ENCODE peak calls at places on chromosomes 12 and 14, in five cellular contexts. H, T, A, M and E are unnamed samples.

GRCh38 chr14:67577909-67578749 is 21.9 kb downstream of the PIGH start:
- DNase-seq in H (no peak), T (no peak), A (no peak), M (no peak), E (no peak)

GRCh38 chr14:34713122-34713680 is 1.2 kb downstream of the CFL2 start:
- DNase-seq in H (no peak), T (no peak), A (peak; percentile 31), M (no peak), E (no peak)

GRCh38 chr14:65783101-65783500 is 370.6 kb downstream of the FUT8 start:
- DNase-seq in H (no peak), T (no peak), A (no peak), M (no peak), E (no peak)

GRCh38 chr14:68384335-68384734 is 408.5 kb downstream of the ZFP36L1 start:
- DNase-seq in H (no peak), T (no peak), A (no peak), M (peak; percentile 55), E (no peak)

GRCh38 chr12:65756956-65757511 is 67.2 kb upstream of the HMGA2 start:
- DNase-seq in H (no peak), T (no peak), A (no peak), M (no peak), E (peak; percentile 31)

GRCh38 chr12:83945871-83946270 is 966.7 kb downstream of the SLC6A15 start:
- DNase-seq in H (no peak), T (no peak), A (no peak), M (no peak), E (no peak)

GRCh38 chr14:51562816-51563215 is 88.9 kb upstream of the FRMD6 start:
- DNase-seq in H (no peak), T (no peak), A (no peak), M (no peak), E (no peak)

GRCh38 chr14:74488788-74489397 is 4.2 kb downstream of the NPC2 start:
- DNase-seq in H (no peak), T (no peak), A (no peak), M (no peak), E (no peak)

GRCh38 chr14:61322011-61322798 is 826 bp downstream of the PRKCH start:
- DNase-seq in H (peak; percentile 78), T (peak; percentile 72), A (no peak), M (peak; percentile 83), E (no peak)

GRCh38 chr12:47244730-47245285 is 165.0 kb upstream of the AMIGO2 start:
- DNase-seq in H (no peak), T (no peak), A (no peak), M (no peak), E (no peak)

DNA sequence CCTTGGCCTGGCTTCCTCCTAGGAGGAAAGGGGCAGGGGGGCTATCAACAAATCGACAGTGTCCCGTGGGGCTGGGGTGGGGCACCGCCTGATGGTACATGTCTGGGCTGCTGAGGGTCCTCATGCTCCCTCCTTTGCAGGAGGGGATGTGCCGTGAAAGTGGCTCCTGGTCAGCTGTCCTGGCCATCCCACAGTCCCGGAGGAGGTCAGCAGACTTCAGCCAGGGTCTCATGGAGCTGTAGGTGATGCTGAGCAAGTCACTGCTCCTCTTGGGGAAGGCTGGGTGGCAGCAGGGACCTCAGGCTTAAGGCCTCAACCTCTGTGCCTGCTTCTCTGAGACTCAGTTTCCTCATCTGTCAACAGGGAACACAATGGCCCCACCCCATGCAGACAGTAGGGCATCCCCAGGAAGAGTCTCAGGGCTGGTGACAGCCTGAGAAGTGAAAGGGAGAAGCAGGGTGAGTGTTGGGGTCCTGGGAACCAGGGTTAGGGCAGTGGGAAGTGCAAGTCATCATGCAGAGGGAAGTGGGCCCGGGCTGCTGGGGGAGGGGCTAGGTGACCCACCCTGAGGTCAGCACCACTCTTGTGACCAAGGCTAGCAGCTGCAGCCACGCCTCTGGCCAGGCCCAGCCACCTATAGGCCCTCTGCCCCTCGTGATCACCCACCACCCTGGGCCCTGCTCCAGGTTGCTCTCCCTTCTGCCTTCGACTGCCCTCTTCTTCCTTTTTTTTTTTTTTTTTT is 4.4 kb upstream of the TNFAIP2 start:
- DNase-seq in H (no peak), T (peak; percentile 47), A (peak; percentile 60), M (no peak), E (no peak)
- H3K27ac ChIP-seq in H (peak overlapping the region; percentile 35), T (peak overlapping the region; percentile 53), A (peak overlapping the region; percentile 75), M (no peak overlapping the region), E (no peak overlapping the region)

GRCh38 chr12:113469224-113469652 is 2.4 kb downstream of the LHX5 start:
- DNase-seq in H (no peak), T (no peak), A (no peak), M (no peak), E (no peak)

GRCh38 chr12:113468365-113469223 is 3.1 kb downstream of the LHX5 start:
- DNase-seq in H (no peak), T (no peak), A (peak; percentile 40), M (no peak), E (no peak)

GRCh38 chr12:113467154-113467513 is 4.5 kb downstream of the LHX5 start:
- DNase-seq in H (no peak), T (no peak), A (peak; percentile 55), M (no peak), E (no peak)

GRCh38 chr12:113466770-113467153 is 4.9 kb downstream of the LHX5 start:
- DNase-seq in H (no peak), T (no peak), A (no peak), M (no peak), E (no peak)

GRCh38 chr12:113467514-113468364 is 3.9 kb downstream of the LHX5 start:
- DNase-seq in H (no peak), T (no peak), A (peak; percentile 51), M (no peak), E (no peak)
- H3K4me3 ChIP-seq in H (peak overlapping the region; percentile 45), T (peak overlapping the region; percentile 29), A (peak overlapping the region; percentile 36), M (no peak overlapping the region), E (no peak overlapping the region)

GRCh38 chr14:94641632-94641955 is 29.4 kb downstream of the SERPINA3 start:
- DNase-seq in H (no peak), T (no peak), A (no peak), M (no peak), E (no peak)
- H3K27me3 ChIP-seq in H (no peaks in the 10 kb centered on the region), T (no peaks in the 10 kb centered on the region), A (no peaks in the 10 kb centered on the region), M (no peaks in the 10 kb centered on the region), E (no peaks in the 10 kb centered on the region)

GRCh38 chr12:129615001-129615400 is 288.8 kb downstream of the TMEM132D start:
- DNase-seq in H (no peak), T (no peak), A (no peak), M (no peak), E (no peak)
- H3K27ac ChIP-seq in H (no peak overlapping the region), T (no peak overlapping the region), A (no peak overlapping the region), M (no peak overlapping the region), E (peak overlapping the region; percentile 83)

GRCh38 chr12:52517005-52517835 is 3.0 kb downstream of the KRT5 start:
- DNase-seq in H (no peak), T (peak; percentile 5), A (no peak), M (no peak), E (no peak)

GRCh38 chr12:52515927-52516831 is 4.0 kb downstream of the KRT5 start:
- DNase-seq in H (no peak), T (peak; percentile 10), A (no peak), M (no peak), E (no peak)

GRCh38 chr12:52519826-52520662 is at the start of gene KRT5:
- DNase-seq in H (peak; percentile 20), T (peak; percentile 11), A (no peak), M (no peak), E (no peak)

GRCh38 chr12:52518574-52519469 is 1.4 kb downstream of the KRT5 start:
- DNase-seq in H (no peak), T (peak; percentile 1), A (no peak), M (no peak), E (no peak)

GRCh38 chr12:52517888-52518287 is 2.3 kb downstream of the KRT5 start:
- DNase-seq in H (no peak), T (peak; percentile 6), A (no peak), M (no peak), E (no peak)
- H3K4me3 ChIP-seq in H (no peak overlapping the region), T (no peak overlapping the region), A (no peak overlapping the region), M (no peak overlapping the region), E (no peak overlapping the region)

GRCh38 chr12:44748950-44749468 is 127.1 kb downstream of the NELL2 start:
- DNase-seq in H (no peak), T (no peak), A (no peak), M (no peak), E (no peak)

GRCh38 chr12:44749566-44749965 is 126.5 kb downstream of the NELL2 start:
- DNase-seq in H (no peak), T (no peak), A (no peak), M (no peak), E (no peak)

GRCh38 chr12:44750468-44750867 is 125.6 kb downstream of the NELL2 start:
- DNase-seq in H (peak; percentile 11), T (no peak), A (no peak), M (peak; percentile 29), E (no peak)
- H3K27me3 ChIP-seq in H (no peaks in the 10 kb centered on the region), T (no peaks in the 10 kb centered on the region), A (no peaks in the 10 kb centered on the region), M (no peaks in the 10 kb centered on the region), E (peaks cover 3% of the 10 kb centered on the region)

DNA sequence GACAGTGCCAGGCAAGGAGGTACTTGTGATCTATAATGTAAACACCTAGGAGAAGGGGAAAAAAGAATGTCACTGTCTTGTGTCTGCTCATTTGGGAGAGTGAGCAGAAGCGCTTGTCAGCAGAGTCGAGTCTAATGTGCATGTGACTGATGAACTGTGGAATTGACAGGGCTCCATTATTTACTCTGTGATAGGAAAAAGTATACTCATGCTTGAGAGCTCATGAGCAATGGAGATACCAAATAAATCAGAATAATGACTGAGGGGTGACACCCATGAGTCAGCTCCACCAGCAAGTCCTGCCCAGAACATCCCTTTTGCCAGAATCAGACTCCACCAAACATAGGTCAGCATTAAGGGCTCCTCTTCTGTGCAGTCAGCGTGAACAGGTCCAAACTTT is 29.3 kb upstream of the WSCD2 start:
- DNase-seq in H (no peak), T (no peak), A (no peak), M (no peak), E (no peak)
- H3K27ac ChIP-seq in H (no peak overlapping the region), T (no peak overlapping the region), A (no peak overlapping the region), M (no peak overlapping the region), E (no peak overlapping the region)

GRCh38 chr12:67826946-67827719 is 162.1 kb upstream of the IFNG-AS1 start:
- DNase-seq in H (no peak), T (peak; percentile 28), A (no peak), M (no peak), E (no peak)

GRCh38 chr12:67826148-67826547 is 163.1 kb upstream of the IFNG-AS1 start:
- DNase-seq in H (no peak), T (no peak), A (no peak), M (no peak), E (no peak)

GRCh38 chr12:67829873-67830272 is 159.4 kb upstream of the IFNG-AS1 start:
- DNase-seq in H (no peak), T (no peak), A (no peak), M (no peak), E (no peak)

GRCh38 chr12:67832155-67832554 is 157.1 kb upstream of the IFNG-AS1 start:
- DNase-seq in H (no peak), T (no peak), A (no peak), M (no peak), E (no peak)

DNA sequence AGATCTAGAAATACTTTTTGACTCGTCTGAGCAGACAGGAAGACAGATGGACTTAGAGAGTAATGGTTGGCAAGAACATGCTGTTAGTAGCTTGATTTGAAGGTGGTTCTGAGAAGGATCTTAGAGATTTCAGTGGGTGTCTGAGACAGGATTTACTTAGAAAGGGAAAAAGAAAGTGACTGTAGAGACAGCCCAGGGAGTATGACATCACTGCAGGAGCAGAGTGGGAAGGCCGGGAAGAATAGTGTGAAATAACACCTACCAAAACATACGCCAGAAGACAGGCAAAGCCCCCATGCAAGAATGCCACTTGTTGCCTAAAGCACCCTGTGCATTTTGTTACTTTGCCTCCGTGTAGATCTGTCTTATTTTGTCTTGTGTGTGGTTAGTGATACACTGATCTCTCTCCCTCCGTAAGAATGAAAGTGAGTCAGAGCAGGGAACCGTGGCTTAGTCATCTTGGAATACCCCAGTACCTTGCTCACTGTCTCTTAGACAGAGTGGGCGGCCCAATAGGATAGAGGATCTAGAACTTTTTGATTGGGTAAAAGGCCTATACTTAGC is 161.3 kb upstream of the IFNG-AS1 start:
- DNase-seq in H (no peak), T (peak; percentile 40), A (no peak), M (no peak), E (peak; percentile 19)
- H3K4me3 ChIP-seq in H (peak overlapping the region; percentile 6), T (peak overlapping the region; percentile 13), A (no peak overlapping the region), M (no peak overlapping the region), E (peak overlapping the region; percentile 42)